ENCODE peak calls at places on chromosomes 13 and 19, in eight cellular contexts. One of them, this sample, is unnamed.

GRCh38 chr19:56350416-56351045 is 35.9 kb upstream of the ZSCAN5A start:
- DNase-seq in A172: peak
- DNase-seq in activated gamma-delta T cell treated with anti-CD3 and anti-CD28 coated beads, Interleukin-2, amount 50 U/mL, for 16 hours: peak
- DNase-seq in AML-193: peak
- DNase-seq in natural killer cell treated with Interleukin-12 subunit alpha and Interleukin-12 subunit beta and Interleukin-15 and Interleukin-18, amount 100 ng/mL, for 72 hours: no peak
- DNase-seq in glutamatergic neuron: peak
- DNase-seq in stimulated activated CD4-positive, alpha-beta T cell treated with anti-CD3 and anti-CD28 coated beads, TNF-alpha, amount 100 ng/mL, for 48 hours: peak
- DNase-seq in activated B cell treated with CpG ODN at 0.5 μM for 24 hours: no peak
- DNase-seq in this sample: peak

GRCh38 chr19:2552859-2553258 is 76.9 kb downstream of the GADD45B start:
- DNase-seq in AML-193: peak
- DNase-seq in stimulated activated CD4-positive, alpha-beta T cell treated with anti-CD3 and anti-CD28 coated beads, TNF-alpha, amount 100 ng/mL, for 48 hours: peak
- DNase-seq in A172: peak
- DNase-seq in natural killer cell treated with Interleukin-12 subunit alpha and Interleukin-12 subunit beta and Interleukin-15 and Interleukin-18, amount 100 ng/mL, for 72 hours: peak
- DNase-seq in glutamatergic neuron: no peak
- DNase-seq in activated gamma-delta T cell treated with anti-CD3 and anti-CD28 coated beads, Interleukin-2, amount 50 U/mL, for 16 hours: peak
- DNase-seq in activated B cell treated with CpG ODN at 0.5 μM for 24 hours: peak
- DNase-seq in this sample: no peak

GRCh38 chr13:42474954-42475353 is 99.0 kb upstream of the TNFSF11 start:
- DNase-seq in stimulated activated CD4-positive, alpha-beta T cell treated with anti-CD3 and anti-CD28 coated beads, TNF-alpha, amount 100 ng/mL, for 48 hours: no peak
- DNase-seq in glutamatergic neuron: no peak
- DNase-seq in AML-193: no peak
- DNase-seq in natural killer cell treated with Interleukin-12 subunit alpha and Interleukin-12 subunit beta and Interleukin-15 and Interleukin-18, amount 100 ng/mL, for 72 hours: no peak
- DNase-seq in activated B cell treated with CpG ODN at 0.5 μM for 24 hours: no peak
- DNase-seq in A172: no peak
- DNase-seq in activated gamma-delta T cell treated with anti-CD3 and anti-CD28 coated beads, Interleukin-2, amount 50 U/mL, for 16 hours: peak
- DNase-seq in this sample: no peak

GRCh38 chr19:18832331-18833140 is 777 bp downstream of the UPF1 start:
- DNase-seq in activated B cell treated with CpG ODN at 0.5 μM for 24 hours: no peak
- DNase-seq in AML-193: no peak
- DNase-seq in stimulated activated CD4-positive, alpha-beta T cell treated with anti-CD3 and anti-CD28 coated beads, TNF-alpha, amount 100 ng/mL, for 48 hours: no peak
- DNase-seq in natural killer cell treated with Interleukin-12 subunit alpha and Interleukin-12 subunit beta and Interleukin-15 and Interleukin-18, amount 100 ng/mL, for 72 hours: no peak
- DNase-seq in glutamatergic neuron: peak
- DNase-seq in activated gamma-delta T cell treated with anti-CD3 and anti-CD28 coated beads, Interleukin-2, amount 50 U/mL, for 16 hours: peak
- DNase-seq in A172: no peak
- DNase-seq in this sample: peak

GRCh38 chr13:80962173-80962572 is 621.2 kb upstream of the SPRY2 start:
- DNase-seq in glutamatergic neuron: no peak
- DNase-seq in AML-193: no peak
- DNase-seq in natural killer cell treated with Interleukin-12 subunit alpha and Interleukin-12 subunit beta and Interleukin-15 and Interleukin-18, amount 100 ng/mL, for 72 hours: no peak
- DNase-seq in activated gamma-delta T cell treated with anti-CD3 and anti-CD28 coated beads, Interleukin-2, amount 50 U/mL, for 16 hours: no peak
- DNase-seq in activated B cell treated with CpG ODN at 0.5 μM for 24 hours: no peak
- DNase-seq in A172: no peak
- DNase-seq in stimulated activated CD4-positive, alpha-beta T cell treated with anti-CD3 and anti-CD28 coated beads, TNF-alpha, amount 100 ng/mL, for 48 hours: no peak
- DNase-seq in this sample: no peak

GRCh38 chr13:41231786-41232185 is 31.6 kb downstream of the MTRF1 start:
- DNase-seq in natural killer cell treated with Interleukin-12 subunit alpha and Interleukin-12 subunit beta and Interleukin-15 and Interleukin-18, amount 100 ng/mL, for 72 hours: no peak
- DNase-seq in A172: peak
- DNase-seq in glutamatergic neuron: no peak
- DNase-seq in activated gamma-delta T cell treated with anti-CD3 and anti-CD28 coated beads, Interleukin-2, amount 50 U/mL, for 16 hours: no peak
- DNase-seq in AML-193: no peak
- DNase-seq in activated B cell treated with CpG ODN at 0.5 μM for 24 hours: no peak
- DNase-seq in stimulated activated CD4-positive, alpha-beta T cell treated with anti-CD3 and anti-CD28 coated beads, TNF-alpha, amount 100 ng/mL, for 48 hours: no peak
- DNase-seq in this sample: no peak

GRCh38 chr19:40605201-40605971 is 4.2 kb downstream of the LTBP4 start:
- DNase-seq in natural killer cell treated with Interleukin-12 subunit alpha and Interleukin-12 subunit beta and Interleukin-15 and Interleukin-18, amount 100 ng/mL, for 72 hours: peak
- DNase-seq in A172: peak
- DNase-seq in activated B cell treated with CpG ODN at 0.5 μM for 24 hours: peak
- DNase-seq in activated gamma-delta T cell treated with anti-CD3 and anti-CD28 coated beads, Interleukin-2, amount 50 U/mL, for 16 hours: peak
- DNase-seq in AML-193: peak
- DNase-seq in stimulated activated CD4-positive, alpha-beta T cell treated with anti-CD3 and anti-CD28 coated beads, TNF-alpha, amount 100 ng/mL, for 48 hours: peak
- DNase-seq in glutamatergic neuron: peak
- DNase-seq in this sample: no peak

GRCh38 chr19:311813-312261 is 20.6 kb upstream of the PLPP2 start:
- DNase-seq in glutamatergic neuron: no peak
- DNase-seq in activated gamma-delta T cell treated with anti-CD3 and anti-CD28 coated beads, Interleukin-2, amount 50 U/mL, for 16 hours: no peak
- DNase-seq in activated B cell treated with CpG ODN at 0.5 μM for 24 hours: no peak
- DNase-seq in stimulated activated CD4-positive, alpha-beta T cell treated with anti-CD3 and anti-CD28 coated beads, TNF-alpha, amount 100 ng/mL, for 48 hours: no peak
- DNase-seq in A172: no peak
- DNase-seq in AML-193: no peak
- DNase-seq in natural killer cell treated with Interleukin-12 subunit alpha and Interleukin-12 subunit beta and Interleukin-15 and Interleukin-18, amount 100 ng/mL, for 72 hours: no peak
- DNase-seq in this sample: no peak

GRCh38 chr13:99399623-99399974 is 92.4 kb upstream of the GPR183 start:
- DNase-seq in A172: no peak
- DNase-seq in activated gamma-delta T cell treated with anti-CD3 and anti-CD28 coated beads, Interleukin-2, amount 50 U/mL, for 16 hours: no peak
- DNase-seq in activated B cell treated with CpG ODN at 0.5 μM for 24 hours: no peak
- DNase-seq in glutamatergic neuron: no peak
- DNase-seq in AML-193: no peak
- DNase-seq in stimulated activated CD4-positive, alpha-beta T cell treated with anti-CD3 and anti-CD28 coated beads, TNF-alpha, amount 100 ng/mL, for 48 hours: no peak
- DNase-seq in natural killer cell treated with Interleukin-12 subunit alpha and Interleukin-12 subunit beta and Interleukin-15 and Interleukin-18, amount 100 ng/mL, for 72 hours: no peak
- DNase-seq in this sample: no peak

GRCh38 chr19:3184847-3185481 is 766 bp upstream of the NCLN start:
- DNase-seq in natural killer cell treated with Interleukin-12 subunit alpha and Interleukin-12 subunit beta and Interleukin-15 and Interleukin-18, amount 100 ng/mL, for 72 hours: no peak
- DNase-seq in activated B cell treated with CpG ODN at 0.5 μM for 24 hours: no peak
- DNase-seq in glutamatergic neuron: peak
- DNase-seq in AML-193: peak
- DNase-seq in stimulated activated CD4-positive, alpha-beta T cell treated with anti-CD3 and anti-CD28 coated beads, TNF-alpha, amount 100 ng/mL, for 48 hours: no peak
- DNase-seq in A172: peak
- DNase-seq in activated gamma-delta T cell treated with anti-CD3 and anti-CD28 coated beads, Interleukin-2, amount 50 U/mL, for 16 hours: peak
- DNase-seq in this sample: peak

GRCh38 chr13:95677564-95678386 is 836 bp downstream of the DNAJC3 start:
- DNase-seq in activated gamma-delta T cell treated with anti-CD3 and anti-CD28 coated beads, Interleukin-2, amount 50 U/mL, for 16 hours: no peak
- DNase-seq in AML-193: peak
- DNase-seq in natural killer cell treated with Interleukin-12 subunit alpha and Interleukin-12 subunit beta and Interleukin-15 and Interleukin-18, amount 100 ng/mL, for 72 hours: no peak
- DNase-seq in activated B cell treated with CpG ODN at 0.5 μM for 24 hours: no peak
- DNase-seq in A172: peak
- DNase-seq in glutamatergic neuron: no peak
- DNase-seq in stimulated activated CD4-positive, alpha-beta T cell treated with anti-CD3 and anti-CD28 coated beads, TNF-alpha, amount 100 ng/mL, for 48 hours: no peak
- DNase-seq in this sample: no peak

GRCh38 chr19:43662487-43662886 is 7.5 kb downstream of the PLAUR start:
- DNase-seq in activated B cell treated with CpG ODN at 0.5 μM for 24 hours: no peak
- DNase-seq in natural killer cell treated with Interleukin-12 subunit alpha and Interleukin-12 subunit beta and Interleukin-15 and Interleukin-18, amount 100 ng/mL, for 72 hours: no peak
- DNase-seq in AML-193: peak
- DNase-seq in glutamatergic neuron: no peak
- DNase-seq in stimulated activated CD4-positive, alpha-beta T cell treated with anti-CD3 and anti-CD28 coated beads, TNF-alpha, amount 100 ng/mL, for 48 hours: no peak
- DNase-seq in A172: no peak
- DNase-seq in activated gamma-delta T cell treated with anti-CD3 and anti-CD28 coated beads, Interleukin-2, amount 50 U/mL, for 16 hours: no peak
- DNase-seq in this sample: peak

GRCh38 chr13:77093735-77094134 is 66.8 kb upstream of the FBXL3 start:
- DNase-seq in AML-193: no peak
- DNase-seq in activated B cell treated with CpG ODN at 0.5 μM for 24 hours: no peak
- DNase-seq in stimulated activated CD4-positive, alpha-beta T cell treated with anti-CD3 and anti-CD28 coated beads, TNF-alpha, amount 100 ng/mL, for 48 hours: no peak
- DNase-seq in glutamatergic neuron: no peak
- DNase-seq in natural killer cell treated with Interleukin-12 subunit alpha and Interleukin-12 subunit beta and Interleukin-15 and Interleukin-18, amount 100 ng/mL, for 72 hours: no peak
- DNase-seq in A172: no peak
- DNase-seq in activated gamma-delta T cell treated with anti-CD3 and anti-CD28 coated beads, Interleukin-2, amount 50 U/mL, for 16 hours: no peak
- DNase-seq in this sample: no peak

GRCh38 chr13:49877629-49878218 is 58.4 kb downstream of the SPRYD7 start:
- DNase-seq in A172: peak
- DNase-seq in AML-193: no peak
- DNase-seq in natural killer cell treated with Interleukin-12 subunit alpha and Interleukin-12 subunit beta and Interleukin-15 and Interleukin-18, amount 100 ng/mL, for 72 hours: no peak
- DNase-seq in glutamatergic neuron: no peak
- DNase-seq in activated B cell treated with CpG ODN at 0.5 μM for 24 hours: no peak
- DNase-seq in stimulated activated CD4-positive, alpha-beta T cell treated with anti-CD3 and anti-CD28 coated beads, TNF-alpha, amount 100 ng/mL, for 48 hours: no peak
- DNase-seq in activated gamma-delta T cell treated with anti-CD3 and anti-CD28 coated beads, Interleukin-2, amount 50 U/mL, for 16 hours: no peak
- DNase-seq in this sample: no peak

GRCh38 chr13:51364404-51365008 is 25.0 kb downstream of the SERPINE3 start:
- DNase-seq in stimulated activated CD4-positive, alpha-beta T cell treated with anti-CD3 and anti-CD28 coated beads, TNF-alpha, amount 100 ng/mL, for 48 hours: no peak
- DNase-seq in A172: peak
- DNase-seq in natural killer cell treated with Interleukin-12 subunit alpha and Interleukin-12 subunit beta and Interleukin-15 and Interleukin-18, amount 100 ng/mL, for 72 hours: no peak
- DNase-seq in AML-193: no peak
- DNase-seq in glutamatergic neuron: no peak
- DNase-seq in activated B cell treated with CpG ODN at 0.5 μM for 24 hours: no peak
- DNase-seq in activated gamma-delta T cell treated with anti-CD3 and anti-CD28 coated beads, Interleukin-2, amount 50 U/mL, for 16 hours: no peak
- DNase-seq in this sample: no peak

GRCh38 chr13:30276178-30276577 is 31.2 kb downstream of the KATNAL1 start:
- DNase-seq in glutamatergic neuron: no peak
- DNase-seq in A172: no peak
- DNase-seq in activated gamma-delta T cell treated with anti-CD3 and anti-CD28 coated beads, Interleukin-2, amount 50 U/mL, for 16 hours: no peak
- DNase-seq in activated B cell treated with CpG ODN at 0.5 μM for 24 hours: no peak
- DNase-seq in natural killer cell treated with Interleukin-12 subunit alpha and Interleukin-12 subunit beta and Interleukin-15 and Interleukin-18, amount 100 ng/mL, for 72 hours: no peak
- DNase-seq in AML-193: no peak
- DNase-seq in stimulated activated CD4-positive, alpha-beta T cell treated with anti-CD3 and anti-CD28 coated beads, TNF-alpha, amount 100 ng/mL, for 48 hours: no peak
- DNase-seq in this sample: no peak

GRCh38 chr13:81726037-81726726 is 1385.3 kb upstream of the SPRY2 start:
- DNase-seq in A172: no peak
- DNase-seq in AML-193: no peak
- DNase-seq in natural killer cell treated with Interleukin-12 subunit alpha and Interleukin-12 subunit beta and Interleukin-15 and Interleukin-18, amount 100 ng/mL, for 72 hours: no peak
- DNase-seq in activated gamma-delta T cell treated with anti-CD3 and anti-CD28 coated beads, Interleukin-2, amount 50 U/mL, for 16 hours: no peak
- DNase-seq in glutamatergic neuron: no peak
- DNase-seq in activated B cell treated with CpG ODN at 0.5 μM for 24 hours: no peak
- DNase-seq in stimulated activated CD4-positive, alpha-beta T cell treated with anti-CD3 and anti-CD28 coated beads, TNF-alpha, amount 100 ng/mL, for 48 hours: no peak
- DNase-seq in this sample: no peak

GRCh38 chr13:111035861-111036260 is 79.2 kb upstream of the ARHGEF7 start:
- DNase-seq in AML-193: no peak
- DNase-seq in activated gamma-delta T cell treated with anti-CD3 and anti-CD28 coated beads, Interleukin-2, amount 50 U/mL, for 16 hours: no peak
- DNase-seq in glutamatergic neuron: no peak
- DNase-seq in natural killer cell treated with Interleukin-12 subunit alpha and Interleukin-12 subunit beta and Interleukin-15 and Interleukin-18, amount 100 ng/mL, for 72 hours: no peak
- DNase-seq in activated B cell treated with CpG ODN at 0.5 μM for 24 hours: no peak
- DNase-seq in A172: no peak
- DNase-seq in stimulated activated CD4-positive, alpha-beta T cell treated with anti-CD3 and anti-CD28 coated beads, TNF-alpha, amount 100 ng/mL, for 48 hours: no peak
- DNase-seq in this sample: no peak

GRCh38 chr19:5128932-5129389 is 160.0 kb downstream of the KDM4B start:
- DNase-seq in stimulated activated CD4-positive, alpha-beta T cell treated with anti-CD3 and anti-CD28 coated beads, TNF-alpha, amount 100 ng/mL, for 48 hours: no peak
- DNase-seq in glutamatergic neuron: no peak
- DNase-seq in AML-193: no peak
- DNase-seq in activated B cell treated with CpG ODN at 0.5 μM for 24 hours: no peak
- DNase-seq in A172: peak
- DNase-seq in natural killer cell treated with Interleukin-12 subunit alpha and Interleukin-12 subunit beta and Interleukin-15 and Interleukin-18, amount 100 ng/mL, for 72 hours: no peak
- DNase-seq in activated gamma-delta T cell treated with anti-CD3 and anti-CD28 coated beads, Interleukin-2, amount 50 U/mL, for 16 hours: no peak
- DNase-seq in this sample: peak

GRCh38 chr19:17739121-17739875 is 12.0 kb upstream of the FCHO1 start:
- DNase-seq in activated gamma-delta T cell treated with anti-CD3 and anti-CD28 coated beads, Interleukin-2, amount 50 U/mL, for 16 hours: no peak
- DNase-seq in natural killer cell treated with Interleukin-12 subunit alpha and Interleukin-12 subunit beta and Interleukin-15 and Interleukin-18, amount 100 ng/mL, for 72 hours: no peak
- DNase-seq in stimulated activated CD4-positive, alpha-beta T cell treated with anti-CD3 and anti-CD28 coated beads, TNF-alpha, amount 100 ng/mL, for 48 hours: no peak
- DNase-seq in glutamatergic neuron: peak
- DNase-seq in AML-193: no peak
- DNase-seq in activated B cell treated with CpG ODN at 0.5 μM for 24 hours: peak
- DNase-seq in A172: no peak
- DNase-seq in this sample: peak

GRCh38 chr13:55948175-55948574 is 1192.5 kb upstream of the PRR20A start:
- DNase-seq in natural killer cell treated with Interleukin-12 subunit alpha and Interleukin-12 subunit beta and Interleukin-15 and Interleukin-18, amount 100 ng/mL, for 72 hours: no peak
- DNase-seq in activated gamma-delta T cell treated with anti-CD3 and anti-CD28 coated beads, Interleukin-2, amount 50 U/mL, for 16 hours: no peak
- DNase-seq in A172: no peak
- DNase-seq in stimulated activated CD4-positive, alpha-beta T cell treated with anti-CD3 and anti-CD28 coated beads, TNF-alpha, amount 100 ng/mL, for 48 hours: no peak
- DNase-seq in glutamatergic neuron: no peak
- DNase-seq in AML-193: no peak
- DNase-seq in activated B cell treated with CpG ODN at 0.5 μM for 24 hours: no peak
- DNase-seq in this sample: no peak